ENCODE peak calls at places on chromosomes 16 and 17, in nine cellular contexts. S is left cardiac atrium; K is natural killer cell; G is GM12878; B is B cell; R is CD4-positive, CD25-positive, alpha-beta regulatory T cell; F is Right ventricle myocardium superior; M is T-cell; N is RWPE2. L is an unnamed sample.

GRCh38 chr16:30667361-30667905 is 9.2 kb downstream of the FBRS start:
- ATAC-seq in G (no peak), N (no peak), M (no peak), F (no peak), K (no peak), S (no peak), B (no peak), R (no peak), L (no peak)

GRCh38 chr17:73020110-73020509 is 72.4 kb downstream of the SLC39A11 start:
- ATAC-seq in N (no peak), R (no peak), K (no peak), G (no peak), B (no peak), F (no peak), M (no peak), S (no peak), L (no peak)

GRCh38 chr17:68351395-68351794 is 60.1 kb downstream of the ARSG start:
- ATAC-seq in R (no peak), M (no peak), B (no peak), F (peak; percentile 74), K (no peak), G (no peak), N (peak; percentile 31), S (no peak), L (no peak)

GRCh38 chr17:40912506-40913220 is 24.8 kb downstream of the KRT23 start:
- ATAC-seq in M (no peak), S (no peak), G (no peak), R (no peak), B (no peak), K (no peak), N (no peak), F (no peak), L (no peak)

GRCh38 chr17:49603238-49603637 is 27.6 kb downstream of the NXPH3 start:
- ATAC-seq in F (peak; percentile 62), S (peak; percentile 82), K (no peak), N (no peak), R (no peak), M (no peak), G (no peak), B (no peak), L (no peak)

GRCh38 chr16:50444546-50444945 is 75.8 kb upstream of the BRD7 start:
- ATAC-seq in K (no peak), R (no peak), F (no peak), G (no peak), B (no peak), M (no peak), N (no peak), S (no peak), L (no peak)

GRCh38 chr16:55330726-55331647 is 7.0 kb downstream of the IRX6 start:
- ATAC-seq in G (no peak), B (no peak), M (no peak), F (peak; percentile 46), K (no peak), N (no peak), S (no peak), R (no peak), L (no peak)

GRCh38 chr17:48632579-48633265 is 6.6 kb upstream of the HOXB9 start:
- ATAC-seq in R (no peak), K (no peak), G (no peak), S (no peak), M (no peak), N (no peak), B (no peak), F (no peak), L (no peak)

GRCh38 chr16:1159973-1160772 is 7.3 kb downstream of the CACNA1H start:
- ATAC-seq in K (no peak), S (peak; percentile 78), R (no peak), F (peak; percentile 90), G (no peak), N (peak; percentile 31), B (no peak), M (no peak), L (peak; percentile 31)

GRCh38 chr17:59669411-59669810 is 37.8 kb downstream of the PTRH2 start:
- ATAC-seq in F (no peak), S (no peak), K (no peak), M (no peak), R (no peak), N (no peak), B (no peak), G (peak; percentile 78), L (no peak)

GRCh38 chr17:51397361-51398127 is 137.2 kb downstream of the UTP18 start:
- ATAC-seq in R (no peak), N (peak; percentile 93), K (no peak), G (no peak), B (no peak), S (no peak), F (no peak), M (no peak), L (no peak)

GRCh38 chr16:11034005-11034404 is 89.6 kb downstream of the CLEC16A start:
- ATAC-seq in R (no peak), N (peak; percentile 21), G (no peak), M (no peak), F (peak; percentile 66), K (no peak), B (no peak), S (peak; percentile 21), L (peak; percentile 52)

GRCh38 chr17:63774141-63774981 is at the start of gene DDX42:
- ATAC-seq in B (no peak), N (peak; percentile 21), F (peak; percentile 14), S (peak; percentile 16), M (peak; percentile 14), K (peak; percentile 11), R (no peak), G (peak; percentile 40), L (peak; percentile 5)

GRCh38 chr16:70577256-70577698 is 53.7 kb downstream of the SF3B3 start:
- ATAC-seq in F (no peak), K (no peak), M (no peak), R (no peak), N (peak; percentile 48), G (peak; percentile 8), B (peak; percentile 14), S (peak; percentile 12), L (peak; percentile 30)

GRCh38 chr16:67942200-67942509 is 1.8 kb downstream of the LCAT start:
- ATAC-seq in G (peak; percentile 93), F (peak; percentile 22), M (peak; percentile 35), N (peak; percentile 58), K (peak; percentile 78), R (peak; percentile 36), S (peak; percentile 14), B (peak; percentile 67), L (peak; percentile 42)

GRCh38 chr16:159136-159849 is 6.5 kb upstream of the HBM start:
- ATAC-seq in S (no peak), N (peak; percentile 15), G (no peak), R (no peak), M (no peak), K (no peak), F (no peak), B (no peak), L (no peak)

GRCh38 chr16:8550728-8551387 is 39.5 kb downstream of the TMEM114 start:
- ATAC-seq in F (no peak), B (no peak), M (no peak), S (no peak), K (no peak), N (no peak), G (no peak), R (no peak), L (no peak)

GRCh38 chr17:45149669-45150603 is 1.7 kb downstream of the HEXIM1 start:
- ATAC-seq in K (no peak), R (no peak), M (no peak), S (peak; percentile 5), F (peak; percentile 13), B (no peak), N (no peak), G (peak; percentile 2), L (peak; percentile 12)

GRCh38 chr16:30623558-30624283 is 13.5 kb upstream of the ZNF689 start:
- ATAC-seq in N (no peak), S (no peak), K (no peak), B (no peak), G (no peak), M (no peak), F (no peak), R (no peak), L (no peak)

GRCh38 chr16:31367875-31368274 is 12.9 kb downstream of the ITGAX start:
- ATAC-seq in M (no peak), K (no peak), R (no peak), B (no peak), N (no peak), S (no peak), G (no peak), F (peak; percentile 53), L (no peak)

GRCh38 chr17:20120835-20121234 is 111.7 kb downstream of the SPECC1 start:
- ATAC-seq in B (no peak), N (no peak), G (no peak), F (peak; percentile 14), K (no peak), S (no peak), M (no peak), R (no peak), L (no peak)

GRCh38 chr17:61579961-61580360 is 11.1 kb downstream of the NACA2 start:
- ATAC-seq in B (no peak), R (no peak), S (no peak), M (no peak), F (no peak), K (no peak), G (no peak), N (no peak), L (no peak)

GRCh38 chr16:54817432-54817831 is 113.2 kb upstream of the IRX5 start:
- ATAC-seq in R (no peak), B (no peak), S (no peak), N (peak; percentile 31), K (no peak), F (peak; percentile 41), M (no peak), G (no peak), L (no peak)

GRCh38 chr16:24208710-24209109 is 47.4 kb upstream of the CACNG3 start:
- ATAC-seq in B (no peak), K (no peak), R (no peak), N (no peak), G (no peak), M (no peak), F (peak; percentile 70), S (peak; percentile 74), L (no peak)

GRCh38 chr16:29702307-29702706 is 23.3 kb downstream of the QPRT start:
- ATAC-seq in K (peak; percentile 73), F (no peak), M (peak; percentile 77), S (peak; percentile 57), B (peak; percentile 39), N (no peak), R (peak; percentile 53), G (peak; percentile 57), L (no peak)

GRCh38 chr16:65837431-65837986 is 529.0 kb upstream of the CDH5 start:
- ATAC-seq in N (no peak), G (no peak), S (no peak), M (no peak), R (no peak), K (no peak), B (no peak), F (no peak), L (no peak)